ENCODE peak calls at places on chromosome 11, in six cellular contexts. F is GM23338, J is HCT116, C is OCI-LY7, S is PC-3, T is SK-N-SH. W is an unnamed sample.
A peak's percentile ranks its signal among the peaks of the same experiment; 100 is the strongest.

GRCh38 chr11:63237413-63237812 is 6.0 kb downstream of the SLC22A25 start:
- DNase-seq in F (no peak), J (no peak), C (no peak), S (no peak), T (no peak), W (no peak)

GRCh38 chr11:373716-374551 is 4.6 kb downstream of the B4GALNT4 start:
- DNase-seq in F (no peak), J (no peak), C (no peak), S (no peak), T (no peak), W (no peak)

GRCh38 chr11:14884667-14885273 is 7.3 kb downstream of the CYP2R1 start:
- DNase-seq in F (no peak), J (no peak), C (no peak), S (no peak), T (no peak), W (no peak)

GRCh38 chr11:126083829-126084607 is 21.4 kb upstream of the CDON start:
- DNase-seq in F (no peak), J (no peak), C (peak; percentile 13), S (no peak), T (peak; percentile 51), W (no peak)

GRCh38 chr11:113278481-113278880 is 35.9 kb upstream of the TTC12 start:
- DNase-seq in F (no peak), J (no peak), C (no peak), S (no peak), T (no peak), W (no peak)

GRCh38 chr11:2302280-2302843 is 549 bp downstream of the TSPAN32 start:
- DNase-seq in F (no peak), J (no peak), C (no peak), S (no peak), T (peak; percentile 63), W (no peak)

GRCh38 chr11:131464481-131464880 is 94.1 kb downstream of the NTM start:
- DNase-seq in F (no peak), J (no peak), C (no peak), S (no peak), T (no peak), W (no peak)

GRCh38 chr11:77046060-77046501 is 11.9 kb downstream of the B3GNT6 start:
- DNase-seq in F (peak; percentile 84), J (peak; percentile 37), C (peak; percentile 49), S (peak; percentile 81), T (peak; percentile 92), W (peak; percentile 50)

GRCh38 chr11:12818333-12819015 is 144.3 kb downstream of the TEAD1 start:
- DNase-seq in F (no peak), J (no peak), C (no peak), S (no peak), T (no peak), W (peak; percentile 91)

GRCh38 chr11:9738700-9739099 is 74.8 kb downstream of the SWAP70 start:
- DNase-seq in F (no peak), J (no peak), C (no peak), S (no peak), T (no peak), W (no peak)

GRCh38 chr11:22244986-22245592 is 52.2 kb downstream of the ANO5 start:
- DNase-seq in F (peak; percentile 85), J (peak; percentile 15), C (peak; percentile 44), S (peak; percentile 50), T (peak; percentile 18), W (peak; percentile 70)

GRCh38 chr11:118917488-118918127 is 8.1 kb downstream of the BCL9L start:
- DNase-seq in F (no peak), J (no peak), C (no peak), S (peak; percentile 52), T (no peak), W (peak; percentile 97)

GRCh38 chr11:32561835-32562234 is 21.8 kb upstream of the EIF3M start:
- DNase-seq in F (peak; percentile 45), J (no peak), C (no peak), S (peak; percentile 23), T (no peak), W (no peak)

GRCh38 chr11:36684840-36685800 is 87.1 kb upstream of the RAG2 start:
- DNase-seq in F (no peak), J (no peak), C (no peak), S (no peak), T (no peak), W (no peak)

GRCh38 chr11:32435511-32435946 is at the start of gene WT1:
- DNase-seq in F (peak; percentile 86), J (no peak), C (no peak), S (peak; percentile 52), T (peak; percentile 31), W (no peak)

GRCh38 chr11:27179334-27179733 is 138.7 kb downstream of the BBOX1 start:
- DNase-seq in F (no peak), J (no peak), C (no peak), S (no peak), T (no peak), W (peak; percentile 55)

GRCh38 chr11:125886997-125887372 is 483 bp upstream of the HYLS1 start:
- DNase-seq in F (peak; percentile 70), J (no peak), C (peak; percentile 75), S (peak; percentile 63), T (no peak), W (peak; percentile 72)

GRCh38 chr11:70029831-70030811 is 48.0 kb upstream of the ANO1 start:
- DNase-seq in F (no peak), J (no peak), C (no peak), S (no peak), T (no peak), W (no peak)

GRCh38 chr11:8040921-8041285 is 40.1 kb upstream of the TUB start:
- DNase-seq in F (no peak), J (no peak), C (no peak), S (no peak), T (no peak), W (no peak)

GRCh38 chr11:22787565-22788162 is 41.9 kb downstream of the SVIP start:
- DNase-seq in F (peak; percentile 81), J (peak; percentile 22), C (peak; percentile 56), S (peak; percentile 53), T (peak; percentile 46), W (peak; percentile 72)

GRCh38 chr11:18650859-18651557 is 16.9 kb upstream of the SPTY2D1 start:
- DNase-seq in F (peak; percentile 94), J (peak; percentile 69), C (peak; percentile 60), S (peak; percentile 62), T (peak; percentile 16), W (peak; percentile 66)

GRCh38 chr11:61021661-61022212 is 50.3 kb downstream of the CD6 start:
- DNase-seq in F (peak; percentile 90), J (no peak), C (peak; percentile 60), S (no peak), T (no peak), W (no peak)

GRCh38 chr11:72013765-72014711 is 15.3 kb downstream of the IL18BP start:
- DNase-seq in F (no peak), J (no peak), C (no peak), S (no peak), T (no peak), W (peak; percentile 42)

DNA sequence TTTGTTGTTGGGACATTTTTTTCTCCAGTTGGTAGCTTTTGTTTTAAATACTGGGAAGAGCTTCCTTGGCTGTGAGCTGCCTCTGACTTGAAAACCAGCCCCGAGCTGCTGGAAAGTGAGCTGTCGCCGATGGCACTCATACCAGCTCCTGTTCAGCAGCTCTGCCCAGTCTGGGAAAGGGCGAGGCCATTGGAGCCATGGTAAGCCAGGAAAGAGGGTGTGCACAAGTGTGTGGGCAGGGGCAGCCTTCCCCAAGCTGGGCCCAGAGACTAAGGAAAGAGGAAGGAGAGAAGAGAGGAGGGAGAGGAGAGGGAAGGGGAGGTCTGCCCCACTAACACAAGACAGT is 3.2 kb upstream of the FLI1 start:
- DNase-seq in F (peak; percentile 11), J (no peak), C (no peak), S (no peak), T (no peak), W (peak; percentile 53)
- TF ChIP-seq EZH2phosphoT487 in F (no peak), J (no peak), C (no peak), S (no peak), T (no peak), W (no peak)

GRCh38 chr11:66274219-66274618 is 3.8 kb upstream of the CNIH2 start:
- DNase-seq in F (no peak), J (no peak), C (no peak), S (no peak), T (no peak), W (no peak)

GRCh38 chr11:66268953-66269906 is 791 bp downstream of the RAB1B start:
- DNase-seq in F (peak; percentile 72), J (no peak), C (peak; percentile 44), S (peak; percentile 53), T (peak; percentile 58), W (peak; percentile 62)

GRCh38 chr11:66272600-66272999 is 4.2 kb downstream of the RAB1B start:
- DNase-seq in F (no peak), J (no peak), C (no peak), S (no peak), T (no peak), W (no peak)

GRCh38 chr11:66268210-66268952 is at the start of gene RAB1B:
- DNase-seq in F (peak; percentile 100), J (peak; percentile 99), C (peak; percentile 100), S (peak; percentile 100), T (peak; percentile 96), W (peak; percentile 100)

DNA sequence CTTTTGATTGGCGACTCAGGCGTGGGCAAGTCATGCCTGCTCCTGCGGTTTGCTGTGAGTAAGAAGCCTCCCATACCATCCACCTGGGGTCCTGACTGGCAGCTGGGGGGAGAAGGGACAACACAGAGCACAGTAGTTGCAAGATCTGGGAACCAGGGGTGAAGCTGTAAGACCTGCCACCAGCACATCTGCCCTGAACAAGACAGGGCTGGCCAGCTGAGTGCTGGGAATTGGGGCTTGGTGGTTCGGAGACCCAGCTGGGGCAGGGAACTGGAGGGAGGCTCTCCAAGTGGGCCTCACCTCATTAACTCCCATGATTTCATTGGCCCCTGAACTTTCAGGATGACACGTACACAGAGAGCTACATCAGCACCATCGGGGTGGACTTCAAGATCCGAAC is 3.4 kb downstream of the RAB1B start:
- DNase-seq in F (no peak), J (no peak), C (no peak), S (no peak), T (no peak), W (no peak)
- H3K27ac ChIP-seq in F (no peak overlapping the region), J (no peak overlapping the region), C (no peak overlapping the region), S (no peak overlapping the region), T (no peak overlapping the region), W (no peak overlapping the region)

GRCh38 chr11:134071306-134071705 is 2.4 kb downstream of the JAM3 start:
- DNase-seq in F (no peak), J (no peak), C (no peak), S (no peak), T (no peak), W (no peak)
- TF ChIP-seq EZH2phosphoT487 in F (no peak), J (no peak), C (no peak), S (no peak), T (no peak), W (no peak)

DNA sequence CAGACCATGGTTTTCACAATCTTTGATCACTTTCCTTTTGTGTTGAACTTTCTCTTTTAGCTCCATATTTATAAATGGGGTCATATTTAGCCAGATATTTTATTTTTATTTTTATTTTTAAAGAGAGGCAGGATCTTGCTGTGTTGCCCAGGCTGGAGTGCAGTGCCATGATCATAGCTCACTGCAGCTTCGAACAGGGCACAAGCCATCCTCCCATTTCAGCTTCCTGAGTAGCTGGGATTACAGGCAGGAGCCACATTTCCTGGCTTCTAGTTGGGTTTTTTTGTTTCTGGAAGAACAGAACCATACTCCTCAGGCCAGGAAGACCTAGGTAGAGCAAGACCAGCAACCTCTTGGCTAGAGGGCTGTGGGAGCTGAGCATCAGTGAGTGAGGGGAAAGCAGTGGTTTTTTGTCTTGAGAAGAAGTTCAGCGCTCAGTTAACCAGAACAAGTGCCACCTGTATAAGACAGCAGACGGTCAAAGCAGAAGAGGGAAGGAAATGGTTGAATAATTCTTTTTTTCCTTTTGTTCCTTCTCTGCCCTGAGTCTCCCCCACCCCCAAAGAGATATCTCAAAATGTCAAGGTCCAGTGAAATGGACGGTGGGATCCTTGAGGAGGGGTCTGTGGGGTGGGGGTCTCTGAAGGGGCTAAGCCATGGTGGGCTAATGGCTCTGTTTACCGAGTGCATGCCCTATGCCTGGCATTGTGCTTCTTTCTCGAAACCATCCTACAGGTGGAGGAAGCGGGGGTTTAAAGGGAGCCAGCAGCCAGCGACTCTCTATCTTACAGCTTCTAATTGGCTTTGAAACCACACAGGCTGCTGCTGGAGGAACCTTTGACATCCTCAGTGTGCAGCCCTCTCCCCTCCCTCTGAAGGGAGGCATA is 63.0 kb downstream of the PTPRJ start:
- DNase-seq in F (no peak), J (no peak), C (peak; percentile 91), S (no peak), T (no peak), W (no peak)
- H3K27ac ChIP-seq in F (no peak overlapping the region), J (no peak overlapping the region), C (peak overlapping the region; percentile 92), S (no peak overlapping the region), T (no peak overlapping the region), W (no peak overlapping the region)

W was measured in GM23248.